ENCODE peak calls at places on chromosomes 16 and 17, in eight cellular contexts. R is OCI-LY7, B is heart right ventricle, W is pancreas, T is sigmoid colon, K is A549, V is colonic mucosa, Z is ovary. A is an unnamed sample. For H3K4me1, the result is how much of the 10 kb centered on the place peaks cover.

GRCh38 chr17:15457723-15458094 is 9.7 kb downstream of the CDRT4 start:
- DNase-seq in R (no peak), B (no peak), W (no peak), T (peak), K (no peak), V (no peak), Z (peak), A (no peak)

GRCh38 chr17:76831316-76831715 is 36.9 kb upstream of the MGAT5B start:
- DNase-seq in R (no peak), B (no peak), W (no peak), T (no peak), K (no peak), V (no peak), Z (no peak), A (no peak)

GRCh38 chr16:4591706-4592470 is 22.8 kb downstream of the UBALD1 start:
- DNase-seq in R (no peak), B (no peak), W (no peak), T (no peak), K (no peak), V (no peak), Z (no peak), A (no peak)

GRCh38 chr16:86580063-86580797 is 1.9 kb downstream of the FOXL1 start:
- DNase-seq in R (no peak), B (no peak), W (no peak), T (no peak), K (no peak), V (no peak), Z (no peak), A (no peak)

GRCh38 chr16:19722981-19723380 is 4.9 kb downstream of the IQCK start:
- DNase-seq in R (no peak), B (no peak), W (no peak), T (no peak), K (no peak), V (no peak), Z (no peak), A (no peak)

GRCh38 chr16:78628526-78628925 is 529.1 kb downstream of the WWOX start:
- DNase-seq in R (no peak), B (no peak), W (no peak), T (no peak), K (no peak), V (no peak), Z (no peak), A (no peak)

GRCh38 chr17:31052187-31052889 is 42.4 kb upstream of the NF1 start:
- DNase-seq in R (no peak), B (peak), W (peak), T (peak), K (no peak), V (no peak), Z (no peak), A (no peak)

GRCh38 chr17:73768691-73769090 is 124.4 kb upstream of the SDK2 start:
- DNase-seq in R (no peak), B (no peak), W (no peak), T (no peak), K (no peak), V (no peak), Z (no peak), A (no peak)

GRCh38 chr17:65801513-65801912 is 240.1 kb upstream of the AXIN2 start:
- DNase-seq in R (no peak), B (no peak), W (no peak), T (no peak), K (no peak), V (no peak), Z (no peak), A (no peak)

GRCh38 chr16:19021747-19022146 is 38.0 kb downstream of the TMC7 start:
- DNase-seq in R (no peak), B (no peak), W (no peak), T (no peak), K (no peak), V (no peak), Z (no peak), A (no peak)

GRCh38 chr17:81885869-81886548 is 5.4 kb downstream of the ALYREF start:
- DNase-seq in R (no peak), B (no peak), W (no peak), T (no peak), K (no peak), V (no peak), Z (no peak), A (no peak)

GRCh38 chr17:29613371-29613837 is 9.3 kb downstream of the CORO6 start:
- DNase-seq in R (peak), B (peak), W (peak), T (peak), K (no peak), V (peak), Z (peak), A (no peak)

GRCh38 chr16:85969591-85969990 is 70.6 kb downstream of the IRF8 start:
- DNase-seq in R (no peak), B (no peak), W (no peak), T (no peak), K (no peak), V (no peak), Z (no peak), A (no peak)

GRCh38 chr17:40980594-40980993 is 3.5 kb downstream of the KRT40 start:
- DNase-seq in R (no peak), B (no peak), W (no peak), T (no peak), K (no peak), V (no peak), Z (no peak), A (no peak)

GRCh38 chr17:11618861-11619566 is 20.7 kb downstream of the DNAH9 start:
- DNase-seq in R (no peak), B (no peak), W (peak), T (no peak), K (no peak), V (peak), Z (no peak), A (no peak)

GRCh38 chr16:20741555-20742285 is at the start of gene THUMPD1:
- DNase-seq in R (peak), B (peak), W (peak), T (peak), K (peak), V (peak), Z (peak), A (peak)
- TF ChIP-seq CTCF in R (peak), B (peak), W (no peak), T (no peak), K (no peak), V (no peak), Z (peak), A (no peak)

DNA sequence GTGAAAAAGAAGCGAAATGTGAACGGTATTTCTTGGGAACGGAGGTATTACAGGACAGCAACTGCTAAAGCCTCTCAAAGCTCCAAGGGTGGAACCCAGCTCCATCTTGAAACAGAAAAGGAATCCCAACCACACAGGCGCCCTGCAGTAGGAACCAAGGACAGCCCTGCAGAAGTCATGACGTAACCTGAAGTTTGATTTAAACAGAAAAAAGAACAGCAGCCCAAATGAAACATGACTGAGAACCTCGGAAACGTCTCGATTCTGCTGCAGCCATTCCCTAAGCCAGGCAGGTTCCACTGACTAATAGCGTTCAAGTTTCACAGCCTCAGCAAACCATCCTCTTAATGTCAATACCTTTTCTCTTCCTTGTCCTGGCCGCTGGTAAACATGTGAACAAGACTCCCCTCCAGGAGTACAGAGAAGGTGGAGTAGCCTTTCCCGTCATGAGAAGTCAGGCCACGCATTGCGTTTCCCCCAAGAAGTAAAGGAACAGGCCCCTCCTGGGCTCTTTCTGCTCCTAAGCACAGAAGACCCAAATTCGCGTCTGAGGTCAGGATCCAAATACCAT is 20.1 kb downstream of the SIAH1 start:
- DNase-seq in R (no peak), B (no peak), W (no peak), T (no peak), K (no peak), V (peak), Z (no peak), A (no peak)
- H3K4me1 ChIP-seq in R (under half), B (under half), W (under half), T (under half), K (under half), V (under half), Z (under half), A (under half)

GRCh38 chr17:17855334-17855725 is 18.5 kb upstream of the SREBF1 start:
- DNase-seq in R (no peak), B (no peak), W (no peak), T (no peak), K (no peak), V (no peak), Z (no peak), A (no peak)

GRCh38 chr17:17857496-17857895 is 20.7 kb upstream of the SREBF1 start:
- DNase-seq in R (no peak), B (no peak), W (no peak), T (no peak), K (no peak), V (no peak), Z (no peak), A (no peak)

GRCh38 chr17:17853811-17854527 is 17.2 kb upstream of the SREBF1 start:
- DNase-seq in R (no peak), B (no peak), W (no peak), T (no peak), K (no peak), V (no peak), Z (no peak), A (no peak)

GRCh38 chr17:17856386-17856785 is 19.6 kb upstream of the SREBF1 start:
- DNase-seq in R (no peak), B (no peak), W (no peak), T (no peak), K (no peak), V (no peak), Z (no peak), A (no peak)

GRCh38 chr17:17855976-17856375 is 19.2 kb upstream of the SREBF1 start:
- DNase-seq in R (no peak), B (no peak), W (no peak), T (no peak), K (no peak), V (no peak), Z (peak), A (no peak)
- TF ChIP-seq CTCF in R (no peak), B (no peak), W (no peak), T (no peak), K (no peak), V (no peak), Z (no peak), A (no peak)

GRCh38 chr16:13322357-13322756 is 421.0 kb downstream of the SHISA9 start:
- DNase-seq in R (peak), B (no peak), W (no peak), T (no peak), K (no peak), V (no peak), Z (no peak), A (no peak)
- H3K4me1 ChIP-seq in R (under half), B (under half), W (under half), T (under half), K (under half), V (under half), Z (under half), A (under half)

DNA sequence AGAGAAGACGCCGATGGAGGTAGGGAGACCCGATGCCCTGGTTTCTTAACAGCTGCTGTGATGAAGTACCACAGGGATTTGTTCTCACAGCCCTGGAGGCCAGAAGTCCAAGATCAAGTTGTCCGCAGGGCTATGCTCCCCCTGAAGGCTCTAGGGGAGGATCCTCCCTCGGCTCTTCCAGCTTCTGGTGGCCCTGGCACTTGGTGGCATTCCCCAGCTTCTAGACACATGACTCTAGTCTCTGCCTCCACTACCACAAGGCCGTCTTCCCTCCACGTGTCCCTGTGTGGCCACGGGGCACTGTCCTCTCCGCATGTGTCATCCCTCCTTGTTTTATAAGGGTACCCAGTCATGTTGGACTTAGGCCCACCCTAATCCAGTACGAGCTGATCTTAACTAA is 375.2 kb downstream of the SLC39A11 start:
- DNase-seq in R (no peak), B (no peak), W (no peak), T (no peak), K (no peak), V (no peak), Z (no peak), A (no peak)
- TF ChIP-seq CTCF in R (no peak), B (no peak), W (no peak), T (no peak), K (no peak), V (no peak), Z (no peak), A (no peak)